ENCODE peak calls at places on chromosomes 7 and 10, in four cellular contexts. M is A549, Q is H1, B is K562. E is an unnamed sample.
A peak's percentile ranks its signal among the peaks of the same experiment; 100 is the strongest.

GRCh38 chr10:43671659-43672555 is 23.2 kb upstream of the ZNF32 start:
- DNase-seq in M (peak; percentile 80), Q (no peak), B (peak; percentile 82), E (peak; percentile 69)

GRCh38 chr7:64947252-64948000 is 43.4 kb downstream of the ZNF117 start:
- DNase-seq in M (no peak), Q (no peak), B (no peak), E (no peak)

GRCh38 chr7:99021941-99022560 is 121.9 kb downstream of the SMURF1 start:
- DNase-seq in M (no peak), Q (no peak), B (no peak), E (no peak)

GRCh38 chr7:1535695-1536094 is 5.2 kb downstream of the MAFK start:
- DNase-seq in M (no peak), Q (no peak), B (no peak), E (no peak)

GRCh38 chr7:159084069-159084801 is 60.4 kb downstream of the VIPR2 start:
- DNase-seq in M (no peak), Q (no peak), B (no peak), E (no peak)

GRCh38 chr10:47121336-47121735 is 178.7 kb upstream of the GDF10 start:
- DNase-seq in M (no peak), Q (no peak), B (no peak), E (no peak)

GRCh38 chr10:1270490-1270889 is 214.3 kb downstream of the WDR37 start:
- DNase-seq in M (no peak), Q (no peak), B (no peak), E (no peak)

GRCh38 chr7:30134523-30135270 is at the start of gene MTURN:
- DNase-seq in M (peak; percentile 98), Q (peak; percentile 76), B (peak; percentile 99), E (peak; percentile 54)

GRCh38 chr10:32139223-32140073 is 83.2 kb upstream of the KIF5B start:
- DNase-seq in M (peak; percentile 93), Q (peak; percentile 87), B (peak; percentile 87), E (peak; percentile 57)

GRCh38 chr10:79137404-79137803 is 68.6 kb downstream of the ZMIZ1 start:
- DNase-seq in M (no peak), Q (no peak), B (no peak), E (no peak)

GRCh38 chr10:71081912-71082311 is 130.5 kb upstream of the UNC5B start:
- DNase-seq in M (no peak), Q (no peak), B (no peak), E (no peak)

GRCh38 chr7:128356546-128357365 is 4.7 kb downstream of the PRRT4 start:
- DNase-seq in M (no peak), Q (no peak), B (no peak), E (no peak)

GRCh38 chr10:46091080-46091833 is 45.2 kb upstream of the MSMB start:
- DNase-seq in M (no peak), Q (no peak), B (no peak), E (no peak)
- TF ChIP-seq PHF8 in M (no peak), Q (no peak), B (no peak), E (no peak)

DNA sequence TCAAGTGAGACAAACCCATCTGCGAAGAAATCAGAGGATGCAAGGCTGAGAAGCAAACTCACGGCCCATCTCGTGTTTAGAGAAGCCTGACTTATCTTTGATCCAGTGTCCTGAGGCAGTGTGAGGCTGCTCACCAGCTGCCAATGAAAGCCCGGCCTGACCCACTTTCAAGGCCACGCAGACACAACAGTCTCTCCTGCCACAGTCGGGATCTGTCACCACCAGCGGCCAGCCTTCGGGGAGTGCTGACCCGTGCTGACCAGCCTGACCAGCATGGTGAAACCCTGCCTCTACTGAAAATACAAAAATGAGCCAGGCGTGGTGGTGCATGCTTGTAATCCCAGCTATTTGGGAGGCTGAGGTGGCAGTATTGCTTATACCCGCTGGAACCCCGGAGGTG is 7.4 kb upstream of the DNAJB6 start:
- DNase-seq in M (no peak), Q (no peak), B (no peak), E (no peak)
- TF ChIP-seq PHF8 in M (no peak), Q (no peak), B (no peak), E (no peak)

DNA sequence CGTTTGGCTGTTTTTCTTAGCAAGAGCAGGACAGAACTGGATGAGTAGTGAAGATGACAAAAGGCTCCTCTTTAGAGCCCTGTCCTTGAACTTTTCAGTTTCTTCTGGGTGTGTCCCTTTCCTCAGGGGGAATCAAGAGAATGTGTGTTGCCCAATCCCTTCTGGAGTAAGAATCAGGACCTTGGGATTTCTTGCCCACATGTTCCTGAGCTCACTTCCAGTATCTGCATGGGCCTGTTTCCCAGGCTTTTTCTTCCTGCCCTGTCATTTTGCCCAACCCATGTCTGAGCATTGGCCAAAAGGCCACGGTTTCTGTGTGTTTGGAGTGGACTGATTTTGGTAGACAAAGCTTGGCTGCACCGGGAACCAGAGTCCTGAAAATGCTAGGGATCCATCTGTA is 195.8 kb upstream of the CSTF2T start:
- DNase-seq in M (no peak), Q (no peak), B (no peak), E (no peak)
- TF ChIP-seq PHF8 in M (no peak), Q (no peak), B (no peak), E (no peak)

GRCh38 chr10:124003481-124004371 is 89.7 kb downstream of the CHST15 start:
- DNase-seq in M (no peak), Q (no peak), B (no peak), E (no peak)
- TF ChIP-seq PHF8 in M (no peak), Q (no peak), B (no peak), E (no peak)

DNA sequence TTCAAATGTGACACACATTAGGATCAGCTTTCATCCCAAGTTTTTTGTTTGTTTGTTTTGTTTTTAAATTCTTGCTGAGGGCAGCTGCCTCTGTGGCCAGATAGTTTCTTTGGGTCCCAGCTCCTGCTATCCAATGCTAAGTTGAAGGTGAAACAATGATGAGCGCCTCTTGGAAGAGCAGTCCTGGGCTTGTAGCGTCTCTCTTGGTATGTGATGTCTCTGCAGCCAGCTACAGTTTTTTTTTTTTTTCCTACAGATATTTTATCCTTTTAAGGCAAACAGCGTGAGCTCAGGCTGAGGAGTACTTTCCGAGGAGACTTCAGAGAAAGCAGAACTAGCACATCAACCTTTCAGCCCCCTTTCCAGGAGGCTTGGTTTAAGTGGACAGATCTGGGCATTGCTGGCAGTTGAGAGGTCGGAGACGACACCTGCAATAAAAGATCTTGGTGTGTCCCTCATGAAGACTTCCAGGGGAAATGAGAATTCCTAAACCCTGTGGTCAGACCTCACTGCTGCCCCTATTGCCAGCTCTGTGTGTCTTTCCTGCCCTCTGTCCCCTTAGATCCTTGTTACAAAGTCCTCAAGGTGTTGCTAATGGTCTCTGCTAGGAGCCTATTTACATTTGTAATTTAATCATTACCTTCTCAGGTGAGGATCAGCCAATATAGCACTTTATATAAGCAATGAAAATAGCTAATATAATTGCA is 9.1 kb downstream of the PRKG1 start:
- DNase-seq in M (no peak), Q (no peak), B (no peak), E (no peak)
- TF ChIP-seq PHF8 in M (no peak), Q (no peak), B (no peak), E (no peak)

DNA sequence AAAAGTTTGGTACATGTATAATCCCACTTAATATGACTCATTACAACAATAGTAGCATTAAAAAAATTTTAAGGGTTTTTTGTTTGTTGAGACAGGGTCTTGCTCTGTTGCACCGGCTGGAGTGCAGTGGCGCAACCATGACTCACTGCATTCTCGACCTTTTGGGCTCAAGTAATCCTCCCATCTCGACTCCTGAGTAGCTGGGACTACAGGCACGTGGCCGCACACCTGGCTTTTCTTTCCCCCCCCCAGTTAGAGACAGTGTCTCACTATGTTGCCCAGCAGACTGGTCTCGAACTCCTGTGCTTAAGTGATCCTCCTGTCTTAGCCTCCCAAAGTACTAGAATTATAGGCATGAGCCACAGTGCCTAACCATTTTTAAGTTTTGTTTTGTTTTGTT is 40.7 kb downstream of the KMT2C start:
- DNase-seq in M (no peak), Q (no peak), B (no peak), E (no peak)
- TF ChIP-seq PHF8 in M (no peak), Q (no peak), B (no peak), E (no peak)